ENCODE peak calls at places on chromosomes 6 and 20, in six cellular contexts. K, I, C, D, O and Y are unnamed samples.

GRCh38 chr6:122495612-122496011 is 24.0 kb upstream of the SERINC1 start:
- DNase-seq in K (no peak), I (no peak), D (no peak), C (no peak), O (no peak), Y (no peak)

GRCh38 chr6:163415176-163415619 is 680 bp downstream of the QKI start:
- DNase-seq in I (peak; percentile 86), O (no peak), K (no peak), C (peak; percentile 34), D (no peak), Y (no peak)

GRCh38 chr6:136922680-136922996 is 537 bp downstream of the SLC35D3 start:
- DNase-seq in O (no peak), C (no peak), D (no peak), I (no peak), K (peak; percentile 26), Y (no peak)

GRCh38 chr20:41617059-41617921 is 887 bp downstream of the CHD6 start:
- DNase-seq in K (peak; percentile 24), I (peak; percentile 77), C (peak; percentile 37), D (no peak), O (peak; percentile 41), Y (no peak)

GRCh38 chr20:23165307-23165750 is 79.2 kb upstream of the CD93 start:
- DNase-seq in C (no peak), D (no peak), K (no peak), O (peak; percentile 74), I (no peak), Y (no peak)

GRCh38 chr6:102075539-102075938 is 682.0 kb downstream of the GRIK2 start:
- DNase-seq in D (no peak), I (no peak), K (peak; percentile 20), C (no peak), O (no peak), Y (no peak)

GRCh38 chr6:107248147-107248546 is 132.8 kb upstream of the BEND3 start:
- DNase-seq in O (no peak), I (no peak), K (no peak), D (no peak), C (no peak), Y (no peak)

GRCh38 chr6:108862479-108863191 is 14.4 kb downstream of the ARMC2 start:
- DNase-seq in C (no peak), D (no peak), O (no peak), K (no peak), I (peak; percentile 91), Y (no peak)

GRCh38 chr6:1701668-1702353 is 92.1 kb downstream of the FOXC1 start:
- DNase-seq in D (no peak), K (no peak), I (no peak), C (no peak), O (no peak), Y (peak; percentile 77)

GRCh38 chr6:163554663-163555062 is 140.1 kb downstream of the QKI start:
- DNase-seq in C (no peak), K (peak; percentile 21), O (peak; percentile 47), D (no peak), I (peak; percentile 71), Y (peak; percentile 71)

GRCh38 chr6:166933396-166933795 is 23.0 kb downstream of the RNASET2 start:
- DNase-seq in K (no peak), C (no peak), D (no peak), I (no peak), O (no peak), Y (no peak)

GRCh38 chr6:54981647-54982046 is 135.1 kb downstream of the FAM83B start:
- DNase-seq in I (no peak), D (no peak), C (no peak), K (no peak), O (no peak), Y (no peak)

GRCh38 chr6:15502451-15503345 is 160.1 kb downstream of the DTNBP1 start:
- DNase-seq in K (no peak), C (no peak), I (peak; percentile 42), O (no peak), D (no peak), Y (no peak)

GRCh38 chr20:49532285-49532946 is 35.5 kb downstream of the PTGIS start:
- DNase-seq in C (no peak), O (no peak), I (no peak), K (no peak), D (no peak), Y (no peak)

GRCh38 chr6:35469711-35470662 is 1.8 kb downstream of the RPL10A start:
- DNase-seq in I (no peak), C (peak; percentile 58), O (peak; percentile 58), K (peak; percentile 66), D (no peak), Y (no peak)

GRCh38 chr6:170101281-170102035 is 189.4 kb downstream of the DLL1 start:
- DNase-seq in C (peak; percentile 8), O (no peak), I (no peak), K (no peak), D (no peak), Y (peak; percentile 52)

GRCh38 chr6:158219229-158219628 is 51.1 kb downstream of the GTF2H5 start:
- DNase-seq in K (peak; percentile 98), I (no peak), O (peak; percentile 58), D (no peak), C (no peak), Y (no peak)

GRCh38 chr6:160069050-160069454 is 52.6 kb upstream of the SLC22A1 start:
- DNase-seq in I (no peak), O (no peak), D (no peak), K (no peak), C (no peak), Y (no peak)

GRCh38 chr6:28587746-28588075 is 62.0 kb downstream of the GPX5 start:
- DNase-seq in K (no peak), D (no peak), O (no peak), I (no peak), C (no peak), Y (no peak)

GRCh38 chr6:24981385-24981758 is 45.6 kb upstream of the RIPOR2 start:
- DNase-seq in D (no peak), K (no peak), C (no peak), I (no peak), O (no peak), Y (no peak)

GRCh38 chr6:56868687-56869086 is 86.2 kb upstream of the BEND6 start:
- DNase-seq in C (no peak), I (no peak), O (no peak), K (peak; percentile 57), D (no peak), Y (no peak)

GRCh38 chr6:107345398-107345797 is 114.0 kb downstream of the PDSS2 start:
- DNase-seq in K (no peak), I (no peak), O (no peak), C (no peak), D (no peak), Y (no peak)

GRCh38 chr6:137001287-137001976 is 43.3 kb downstream of the IL20RA start:
- DNase-seq in K (no peak), C (no peak), I (no peak), D (peak; percentile 82), O (peak; percentile 52), Y (no peak)

GRCh38 chr20:37615507-37616425 is 78.1 kb upstream of the CTNNBL1 start:
- DNase-seq in C (no peak), I (no peak), O (no peak), K (peak; percentile 16), D (no peak), Y (no peak)

GRCh38 chr6:148831064-148831463 is 84.2 kb downstream of the UST start:
- DNase-seq in I (no peak), O (no peak), D (peak; percentile 31), K (peak; percentile 22), C (no peak), Y (no peak)

DNA sequence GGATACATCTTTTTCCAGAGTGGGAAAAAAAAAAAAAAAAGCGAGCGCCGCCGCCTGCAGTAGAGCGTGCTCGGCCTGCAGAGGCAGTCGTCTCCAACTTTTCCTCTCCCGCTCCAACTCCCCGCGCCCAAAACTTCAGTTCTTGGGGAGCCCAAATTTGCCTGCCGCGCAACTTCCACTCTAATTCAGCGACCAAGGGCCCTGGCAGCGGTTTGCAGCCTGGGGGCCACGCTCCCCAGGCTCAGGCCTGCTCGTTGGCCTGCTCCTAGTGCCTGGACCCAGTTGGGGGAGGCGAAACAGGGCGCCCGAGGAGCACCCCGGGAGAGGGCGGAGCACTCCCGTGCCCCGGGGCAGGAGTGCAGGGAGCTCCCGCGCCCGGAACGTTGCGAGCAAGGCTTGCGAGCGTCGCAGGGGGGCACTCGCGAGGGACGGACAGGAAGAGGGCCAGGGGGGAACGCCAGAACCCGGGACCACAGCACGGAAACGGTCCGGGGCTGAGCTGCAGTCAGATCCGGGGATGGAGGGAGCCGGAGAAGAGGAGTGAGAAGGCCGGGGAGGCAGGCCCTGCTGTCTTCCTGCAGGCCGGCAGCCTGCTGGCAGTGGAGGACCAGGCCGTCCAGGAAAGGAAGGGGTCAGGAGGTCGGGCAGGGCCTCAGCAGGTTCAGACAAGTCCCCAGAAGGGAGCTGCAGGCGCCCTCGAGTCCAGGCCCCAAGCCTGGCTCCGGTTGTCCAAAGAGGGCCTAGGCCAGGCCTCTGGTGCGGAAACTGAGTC is at the start of gene STX16:
- DNase-seq in D (peak; percentile 94), C (peak; percentile 86), K (peak; percentile 95), I (peak; percentile 98), O (peak; percentile 93), Y (peak; percentile 89)
- TF ChIP-seq CTCF in D (peak; percentile 62), C (peak; percentile 72), K (peak; percentile 43), I (peak; percentile 52), O (peak; percentile 58), Y (peak; percentile 81)

GRCh38 chr6:11271228-11271627 is 38.8 kb upstream of the NEDD9 start:
- DNase-seq in C (no peak), D (no peak), K (no peak), O (peak; percentile 35), I (no peak), Y (no peak)

GRCh38 chr6:11270030-11271027 is 37.9 kb upstream of the NEDD9 start:
- DNase-seq in K (no peak), O (peak; percentile 83), I (no peak), C (peak; percentile 47), D (no peak), Y (peak; percentile 74)

GRCh38 chr6:11271637-11272036 is 39.2 kb upstream of the NEDD9 start:
- DNase-seq in I (no peak), O (no peak), K (no peak), D (no peak), C (no peak), Y (no peak)

GRCh38 chr6:11273406-11274065 is 41.1 kb upstream of the NEDD9 start:
- DNase-seq in O (peak; percentile 74), K (no peak), I (no peak), D (no peak), C (no peak), Y (no peak)

GRCh38 chr6:11272491-11273192 is 40.2 kb upstream of the NEDD9 start:
- DNase-seq in I (no peak), O (peak; percentile 46), D (no peak), K (no peak), C (no peak), Y (no peak)
- H3K4me1 ChIP-seq in I (peaks cover 51% of the 10 kb centered on the region), O (peaks cover 5% of the 10 kb centered on the region), D (peaks cover 8% of the 10 kb centered on the region), K (peaks cover 11% of the 10 kb centered on the region), C (peaks cover 21% of the 10 kb centered on the region), Y (no peaks in the 10 kb centered on the region)

DNA sequence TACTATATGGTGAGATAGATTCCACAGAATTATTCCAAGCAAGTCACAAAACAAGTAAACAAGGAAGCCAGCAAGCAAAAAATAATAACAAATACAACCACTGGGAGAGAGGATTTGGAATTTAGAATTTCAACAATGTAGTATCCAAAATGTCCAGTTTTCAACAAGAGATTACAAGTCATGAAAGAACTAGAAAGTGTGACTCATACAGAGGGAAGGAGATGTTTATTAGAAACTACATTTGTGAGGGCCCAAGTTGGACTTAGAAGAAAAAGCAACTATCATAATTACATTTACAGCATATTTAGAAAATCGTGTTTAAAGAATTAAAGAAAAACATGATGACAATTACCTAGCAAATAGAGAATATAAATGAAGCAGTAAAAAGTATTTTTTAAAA is 494.6 kb upstream of the ID4 start:
- DNase-seq in I (no peak), C (no peak), O (no peak), K (peak; percentile 50), D (no peak), Y (no peak)
- H3K9me3 ChIP-seq in I (peaks cover 6% of the 10 kb centered on the region), C (no peaks in the 10 kb centered on the region), O (no peaks in the 10 kb centered on the region), K (no peaks in the 10 kb centered on the region), D (no peaks in the 10 kb centered on the region), Y (no peaks in the 10 kb centered on the region)

GRCh38 chr6:39453956-39454524 is 131.5 kb upstream of the KCNK16 start:
- DNase-seq in D (no peak), K (peak; percentile 33), C (no peak), I (no peak), O (no peak), Y (no peak)
- TF ChIP-seq CTCF in D (no peak), K (no peak), C (no peak), I (no peak), O (no peak), Y (no peak)